ENCODE peak calls at places on chromosomes 3 and 15, in nine cellular contexts. Q, B, N, M, J, A, C, P and E are unnamed samples.

GRCh38 chr3:3464131-3464530 is 284.6 kb upstream of the CRBN start:
- DNase-seq in Q (no peak), B (no peak), N (no peak), M (no peak), J (no peak), A (no peak), C (no peak), P (no peak), E (no peak)

GRCh38 chr3:178260887-178261286 is 275.3 kb upstream of the KCNMB2 start:
- DNase-seq in Q (no peak), B (no peak), N (no peak), M (no peak), J (no peak), A (no peak), C (no peak), P (no peak), E (no peak)

GRCh38 chr3:160919942-160920341 is 163.9 kb downstream of the PPM1L start:
- DNase-seq in Q (no peak), B (peak; percentile 37), N (no peak), M (no peak), J (no peak), A (peak; percentile 24), C (no peak), P (no peak), E (no peak)

GRCh38 chr15:85030301-85031049 is 48.8 kb downstream of the PDE8A start:
- DNase-seq in Q (no peak), B (no peak), N (no peak), M (no peak), J (no peak), A (no peak), C (no peak), P (no peak), E (peak; percentile 53)

GRCh38 chr15:63042879-63043340 is 363 bp downstream of the TPM1 start:
- DNase-seq in Q (no peak), B (no peak), N (no peak), M (no peak), J (no peak), A (no peak), C (no peak), P (no peak), E (peak; percentile 40)

GRCh38 chr3:117793684-117794304 is 1084.2 kb downstream of the TUSC7 start:
- DNase-seq in Q (no peak), B (no peak), N (no peak), M (no peak), J (no peak), A (peak; percentile 3), C (no peak), P (no peak), E (no peak)

GRCh38 chr15:69876030-69876429 is 221.7 kb downstream of the TLE3 start:
- DNase-seq in Q (no peak), B (no peak), N (no peak), M (no peak), J (no peak), A (no peak), C (no peak), P (no peak), E (no peak)

GRCh38 chr3:65020233-65020632 is 332.4 kb upstream of the ADAMTS9 start:
- DNase-seq in Q (no peak), B (no peak), N (no peak), M (no peak), J (no peak), A (peak; percentile 7), C (no peak), P (no peak), E (no peak)

GRCh38 chr3:45480218-45480617 is 91.8 kb downstream of the LARS2 start:
- DNase-seq in Q (no peak), B (no peak), N (no peak), M (no peak), J (no peak), A (peak; percentile 32), C (no peak), P (no peak), E (no peak)

GRCh38 chr15:40291088-40291574 is 8.3 kb upstream of the ANKRD63 start:
- DNase-seq in Q (no peak), B (no peak), N (peak; percentile 44), M (no peak), J (peak; percentile 47), A (peak; percentile 73), C (no peak), P (no peak), E (peak; percentile 63)

GRCh38 chr3:38121451-38121831 is 15.5 kb downstream of the ACAA1 start:
- DNase-seq in Q (no peak), B (peak; percentile 17), N (no peak), M (no peak), J (no peak), A (no peak), C (no peak), P (no peak), E (no peak)

DNA sequence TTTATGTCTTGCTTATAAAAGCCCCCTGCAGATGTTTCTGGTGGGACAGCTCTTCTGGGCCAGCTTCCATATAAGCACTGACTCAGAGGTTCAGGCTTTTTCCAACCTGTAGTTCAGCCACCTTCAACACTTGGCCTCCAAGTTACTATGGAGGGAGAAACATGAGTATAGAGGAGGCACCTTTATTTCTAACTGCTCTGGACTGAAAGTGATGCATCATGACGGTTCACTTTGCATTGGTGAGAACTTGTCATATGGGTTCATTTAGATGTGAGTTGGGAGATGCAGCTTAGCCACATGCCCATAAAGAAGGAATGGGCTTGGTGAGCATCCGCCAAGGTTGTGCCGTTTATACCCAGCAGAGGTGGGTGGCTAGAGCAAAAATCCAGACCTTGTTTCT is 58.8 kb upstream of the CFAP161 start:
- DNase-seq in Q (no peak), B (no peak), N (no peak), M (no peak), J (no peak), A (no peak), C (no peak), P (no peak), E (no peak)
- TF ChIP-seq CTCF in Q (no peak), B (no peak), N (no peak), M (no peak), J (no peak), A (no peak), C (no peak), P (no peak), E (no peak)

GRCh38 chr3:99532246-99532645 is 106.1 kb upstream of the COL8A1 start:
- DNase-seq in Q (peak; percentile 41), B (no peak), N (peak; percentile 10), M (no peak), J (no peak), A (peak; percentile 25), C (peak; percentile 17), P (no peak), E (peak; percentile 80)
- TF ChIP-seq CTCF in Q (peak; percentile 36), B (no peak), N (peak; percentile 57), M (no peak), J (peak; percentile 13), A (peak; percentile 43), C (peak; percentile 43), P (peak; percentile 43), E (peak; percentile 29)

DNA sequence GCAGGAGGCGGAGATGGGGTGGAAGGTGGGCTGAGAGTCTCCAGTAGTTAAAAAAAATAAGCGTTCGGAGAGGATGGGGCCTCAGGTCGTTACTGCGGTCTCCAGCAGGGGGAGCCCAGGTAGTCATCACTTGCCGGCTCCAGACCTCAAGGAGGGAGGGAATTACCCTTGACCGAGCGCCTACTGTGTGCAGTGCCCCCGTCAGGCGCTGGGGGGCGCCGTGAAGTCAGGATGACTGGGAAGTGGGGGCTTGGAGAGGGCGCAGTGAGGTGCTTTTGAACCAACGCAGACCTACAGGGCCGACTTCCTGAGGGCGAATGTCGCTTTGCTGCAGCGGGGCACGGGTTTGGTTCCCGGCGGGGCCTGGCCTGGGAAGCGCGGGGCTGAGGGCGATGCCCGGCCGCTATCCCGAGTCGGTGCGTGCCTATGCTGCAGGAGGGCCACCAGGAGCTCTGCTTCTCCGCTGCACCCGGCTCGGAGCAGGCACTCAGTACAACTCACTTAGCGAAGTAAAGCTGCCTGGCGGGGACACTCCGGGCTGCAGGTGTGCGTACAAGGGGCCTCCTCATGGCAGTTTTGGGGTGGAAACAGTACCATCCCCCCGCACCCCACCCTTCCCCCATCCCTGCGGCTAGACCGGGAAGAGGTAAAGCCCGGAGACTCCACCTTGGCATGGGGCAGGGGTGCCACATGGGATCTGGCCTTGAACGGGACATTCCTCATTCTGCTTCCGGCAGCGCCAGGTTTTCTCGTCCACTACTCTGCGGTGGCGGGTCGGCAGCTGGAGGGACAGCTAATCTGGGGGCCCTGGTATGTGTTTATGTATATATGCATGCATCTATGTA is 79.8 kb downstream of the RHCG start:
- DNase-seq in Q (peak; percentile 30), B (peak; percentile 53), N (peak; percentile 75), M (peak; percentile 66), J (peak; percentile 49), A (peak; percentile 35), C (peak; percentile 93), P (no peak), E (peak; percentile 73)
- TF ChIP-seq CTCF in Q (peak; percentile 57), B (peak; percentile 58), N (peak; percentile 92), M (peak; percentile 73), J (peak; percentile 3), A (peak; percentile 44), C (peak; percentile 80), P (peak; percentile 56), E (peak; percentile 92)

GRCh38 chr3:71035886-71036285 is 547.6 kb downstream of the FOXP1 start:
- DNase-seq in Q (no peak), B (no peak), N (no peak), M (no peak), J (no peak), A (no peak), C (no peak), P (no peak), E (no peak)
- TF ChIP-seq CTCF in Q (no peak), B (no peak), N (no peak), M (no peak), J (no peak), A (no peak), C (no peak), P (no peak), E (no peak)

GRCh38 chr3:111301238-111301798 is 229.7 kb downstream of the NECTIN3 start:
- DNase-seq in Q (no peak), B (no peak), N (no peak), M (no peak), J (no peak), A (no peak), C (no peak), P (no peak), E (no peak)
- TF ChIP-seq CTCF in Q (no peak), B (no peak), N (no peak), M (no peak), J (no peak), A (no peak), C (no peak), P (no peak), E (no peak)

DNA sequence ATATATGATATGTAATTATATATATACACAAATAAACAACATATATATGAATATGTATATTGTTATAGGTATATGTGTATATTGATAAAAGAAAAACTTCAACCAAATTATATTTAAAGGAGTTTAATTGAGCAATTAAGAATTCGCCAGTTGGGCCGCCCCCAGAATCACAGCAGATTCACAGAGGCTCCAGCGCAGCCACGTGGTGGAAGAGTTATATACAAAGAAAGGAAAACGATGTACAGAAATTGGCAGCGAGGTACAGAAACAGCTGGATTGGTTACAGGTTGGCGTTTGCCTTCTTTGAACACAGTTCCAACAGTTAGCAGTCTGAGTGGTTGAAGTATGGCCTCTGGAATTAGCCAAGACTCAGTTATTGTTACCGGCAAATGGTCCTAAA is 137.3 kb upstream of the SLC24A5 start:
- DNase-seq in Q (no peak), B (no peak), N (no peak), M (no peak), J (no peak), A (no peak), C (no peak), P (no peak), E (peak; percentile 18)
- TF ChIP-seq CTCF in Q (no peak), B (no peak), N (no peak), M (no peak), J (no peak), A (no peak), C (no peak), P (no peak), E (no peak)